ENCODE peak calls at places on chromosomes 6 and 20, in five cellular contexts. One of them, this sample, is unnamed.

GRCh38 chr20:34709836-34710567 is 5.9 kb downstream of the TP53INP2 start:
- DNase-seq in heart left ventricle: peak; percentile 74
- DNase-seq in CD8-positive, alpha-beta T cell: no peak
- DNase-seq in pancreas: peak; percentile 75
- DNase-seq in IMR-90: peak; percentile 51
- DNase-seq in this sample: peak; percentile 85

GRCh38 chr6:21593927-21594421 is 423 bp downstream of the SOX4 start:
- DNase-seq in heart left ventricle: peak; percentile 41
- DNase-seq in CD8-positive, alpha-beta T cell: peak; percentile 24
- DNase-seq in pancreas: peak; percentile 46
- DNase-seq in IMR-90: peak; percentile 72
- DNase-seq in this sample: peak; percentile 69

GRCh38 chr6:17687136-17687535 is 19.6 kb downstream of the NUP153 start:
- DNase-seq in heart left ventricle: no peak
- DNase-seq in CD8-positive, alpha-beta T cell: no peak
- DNase-seq in pancreas: no peak
- DNase-seq in IMR-90: no peak
- DNase-seq in this sample: no peak

GRCh38 chr6:35294308-35294945 is 3.2 kb upstream of the DEF6 start:
- DNase-seq in heart left ventricle: no peak
- DNase-seq in CD8-positive, alpha-beta T cell: peak; percentile 57
- DNase-seq in pancreas: peak; percentile 55
- DNase-seq in IMR-90: peak; percentile 38
- DNase-seq in this sample: peak; percentile 52

GRCh38 chr6:108884211-108885059 is 36.2 kb downstream of the ARMC2 start:
- DNase-seq in heart left ventricle: no peak
- DNase-seq in CD8-positive, alpha-beta T cell: no peak
- DNase-seq in pancreas: no peak
- DNase-seq in IMR-90: no peak
- DNase-seq in this sample: no peak

GRCh38 chr6:112222111-112222726 is 32.1 kb downstream of the LAMA4 start:
- DNase-seq in heart left ventricle: no peak
- DNase-seq in CD8-positive, alpha-beta T cell: no peak
- DNase-seq in pancreas: no peak
- DNase-seq in IMR-90: peak; percentile 80
- DNase-seq in this sample: peak; percentile 74

GRCh38 chr20:40154514-40154913 is 534.5 kb downstream of the MAFB start:
- DNase-seq in heart left ventricle: no peak
- DNase-seq in CD8-positive, alpha-beta T cell: no peak
- DNase-seq in pancreas: no peak
- DNase-seq in IMR-90: no peak
- DNase-seq in this sample: no peak

GRCh38 chr6:107713214-107713962 is 110.7 kb downstream of the SCML4 start:
- DNase-seq in heart left ventricle: no peak
- DNase-seq in CD8-positive, alpha-beta T cell: peak; percentile 55
- DNase-seq in pancreas: no peak
- DNase-seq in IMR-90: no peak
- DNase-seq in this sample: no peak

GRCh38 chr6:4732691-4733315 is 43.4 kb upstream of the CDYL start:
- DNase-seq in heart left ventricle: peak; percentile 56
- DNase-seq in CD8-positive, alpha-beta T cell: no peak
- DNase-seq in pancreas: peak; percentile 16
- DNase-seq in IMR-90: peak; percentile 95
- DNase-seq in this sample: peak; percentile 89

GRCh38 chr20:5390719-5391118 is 74.0 kb upstream of the PROKR2 start:
- DNase-seq in heart left ventricle: no peak
- DNase-seq in CD8-positive, alpha-beta T cell: no peak
- DNase-seq in pancreas: no peak
- DNase-seq in IMR-90: no peak
- DNase-seq in this sample: no peak

GRCh38 chr6:116280161-116280959 is 630 bp upstream of the TSPYL1 start:
- DNase-seq in heart left ventricle: no peak
- DNase-seq in CD8-positive, alpha-beta T cell: no peak
- DNase-seq in pancreas: no peak
- DNase-seq in IMR-90: peak; percentile 16
- DNase-seq in this sample: no peak

GRCh38 chr6:79622353-79622752 is 8.8 kb upstream of the SH3BGRL2 start:
- DNase-seq in heart left ventricle: no peak
- DNase-seq in CD8-positive, alpha-beta T cell: no peak
- DNase-seq in pancreas: no peak
- DNase-seq in IMR-90: no peak
- DNase-seq in this sample: no peak

GRCh38 chr6:11615214-11615602 is 77.7 kb downstream of the TMEM170B start:
- DNase-seq in heart left ventricle: no peak
- DNase-seq in CD8-positive, alpha-beta T cell: no peak
- DNase-seq in pancreas: no peak
- DNase-seq in IMR-90: peak; percentile 86
- DNase-seq in this sample: peak; percentile 47

GRCh38 chr6:153618371-153619328 is 420.4 kb upstream of the OPRM1 start:
- DNase-seq in heart left ventricle: peak; percentile 19
- DNase-seq in CD8-positive, alpha-beta T cell: no peak
- DNase-seq in pancreas: no peak
- DNase-seq in IMR-90: no peak
- DNase-seq in this sample: no peak

GRCh38 chr6:75932067-75932466 is 140.4 kb downstream of the IMPG1 start:
- DNase-seq in heart left ventricle: peak; percentile 50
- DNase-seq in CD8-positive, alpha-beta T cell: no peak
- DNase-seq in pancreas: peak; percentile 65
- DNase-seq in IMR-90: peak; percentile 4
- DNase-seq in this sample: no peak

DNA sequence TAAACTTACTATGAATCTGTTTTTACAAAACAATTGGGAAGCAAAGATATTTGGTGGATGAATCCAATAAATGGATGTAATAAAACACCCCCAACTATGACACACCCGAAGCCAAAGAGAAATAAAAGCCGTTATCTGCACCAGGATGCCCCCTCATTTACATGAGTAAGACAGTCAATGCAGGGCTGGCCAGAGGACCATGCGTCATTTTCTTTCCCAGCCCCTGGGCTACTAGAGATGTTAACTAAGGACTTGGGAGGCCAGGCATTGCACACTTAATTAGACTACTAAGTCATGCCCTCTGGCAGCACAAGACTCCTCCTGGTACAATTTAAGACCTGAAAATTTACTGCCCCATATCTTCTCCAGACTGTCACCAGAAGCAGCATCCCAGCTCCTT is 3.2 kb downstream of the LEMD2 start:
- DNase-seq in heart left ventricle: no peak
- DNase-seq in CD8-positive, alpha-beta T cell: no peak
- DNase-seq in pancreas: no peak
- DNase-seq in IMR-90: peak; percentile 50
- DNase-seq in this sample: peak; percentile 51
- H3K4me1 ChIP-seq in heart left ventricle: peaks cover 8% of the 10 kb centered on the region
- H3K4me1 ChIP-seq in CD8-positive, alpha-beta T cell: peaks cover 41% of the 10 kb centered on the region
- H3K4me1 ChIP-seq in pancreas: peaks cover 21% of the 10 kb centered on the region
- H3K4me1 ChIP-seq in IMR-90: peaks cover 27% of the 10 kb centered on the region
- H3K4me1 ChIP-seq in this sample: peaks cover 61% of the 10 kb centered on the region

DNA sequence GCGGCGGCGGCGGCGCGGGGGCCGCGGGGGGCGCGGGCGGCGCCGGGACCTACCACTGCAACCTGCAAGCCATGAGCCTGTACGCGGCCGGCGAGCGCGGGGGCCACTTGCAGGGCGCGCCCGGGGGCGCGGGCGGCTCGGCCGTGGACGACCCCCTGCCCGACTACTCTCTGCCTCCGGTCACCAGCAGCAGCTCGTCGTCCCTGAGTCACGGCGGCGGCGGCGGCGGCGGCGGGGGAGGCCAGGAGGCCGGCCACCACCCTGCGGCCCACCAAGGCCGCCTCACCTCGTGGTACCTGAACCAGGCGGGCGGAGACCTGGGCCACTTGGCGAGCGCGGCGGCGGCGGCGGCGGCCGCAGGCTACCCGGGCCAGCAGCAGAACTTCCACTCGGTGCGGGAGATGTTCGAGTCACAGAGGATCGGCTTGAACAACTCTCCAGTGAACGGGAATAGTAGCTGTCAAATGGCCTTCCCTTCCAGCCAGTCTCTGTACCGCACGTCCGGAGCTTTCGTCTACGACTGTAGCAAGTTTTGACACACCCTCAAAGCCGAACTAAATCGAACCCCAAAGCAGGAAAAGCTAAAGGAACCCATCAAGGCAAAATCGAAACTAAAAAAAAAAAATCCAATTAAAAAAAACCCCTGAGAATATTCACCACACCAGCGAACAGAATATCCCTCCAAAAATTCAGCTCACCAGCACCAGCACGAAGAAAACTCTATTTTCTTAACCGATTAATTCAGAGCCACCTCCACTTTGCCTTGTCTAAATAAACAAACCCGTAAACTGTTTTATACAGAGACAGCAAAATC is 2.1 kb downstream of the FOXC1 start:
- DNase-seq in heart left ventricle: peak; percentile 28
- DNase-seq in CD8-positive, alpha-beta T cell: no peak
- DNase-seq in pancreas: no peak
- DNase-seq in IMR-90: peak; percentile 53
- DNase-seq in this sample: peak; percentile 56
- H3K4me1 ChIP-seq in heart left ventricle: no peaks in the 10 kb centered on the region
- H3K4me1 ChIP-seq in CD8-positive, alpha-beta T cell: peaks cover 41% of the 10 kb centered on the region
- H3K4me1 ChIP-seq in pancreas: peaks cover 8% of the 10 kb centered on the region
- H3K4me1 ChIP-seq in IMR-90: peaks cover 4% of the 10 kb centered on the region
- H3K4me1 ChIP-seq in this sample: peaks cover 26% of the 10 kb centered on the region

GRCh38 chr20:50332491-50332980 is 141.9 kb downstream of the CEBPB start:
- DNase-seq in heart left ventricle: no peak
- DNase-seq in CD8-positive, alpha-beta T cell: no peak
- DNase-seq in pancreas: no peak
- DNase-seq in IMR-90: no peak
- DNase-seq in this sample: no peak
- H3K4me1 ChIP-seq in heart left ventricle: no peaks in the 10 kb centered on the region
- H3K4me1 ChIP-seq in CD8-positive, alpha-beta T cell: no peaks in the 10 kb centered on the region
- H3K4me1 ChIP-seq in pancreas: peaks cover 11% of the 10 kb centered on the region
- H3K4me1 ChIP-seq in IMR-90: peaks cover 10% of the 10 kb centered on the region
- H3K4me1 ChIP-seq in this sample: peaks cover 59% of the 10 kb centered on the region

GRCh38 chr6:159980474-159980873 is 11.6 kb downstream of the IGF2R start:
- DNase-seq in heart left ventricle: no peak
- DNase-seq in CD8-positive, alpha-beta T cell: no peak
- DNase-seq in pancreas: no peak
- DNase-seq in IMR-90: no peak
- DNase-seq in this sample: no peak

GRCh38 chr6:159981171-159981571 is 12.3 kb downstream of the IGF2R start:
- DNase-seq in heart left ventricle: no peak
- DNase-seq in CD8-positive, alpha-beta T cell: no peak
- DNase-seq in pancreas: no peak
- DNase-seq in IMR-90: no peak
- DNase-seq in this sample: no peak

GRCh38 chr6:159983641-159984080 is 14.8 kb downstream of the IGF2R start:
- DNase-seq in heart left ventricle: no peak
- DNase-seq in CD8-positive, alpha-beta T cell: no peak
- DNase-seq in pancreas: no peak
- DNase-seq in IMR-90: peak; percentile 51
- DNase-seq in this sample: peak; percentile 44

GRCh38 chr6:159982726-159983506 is 14.0 kb downstream of the IGF2R start:
- DNase-seq in heart left ventricle: no peak
- DNase-seq in CD8-positive, alpha-beta T cell: no peak
- DNase-seq in pancreas: no peak
- DNase-seq in IMR-90: peak; percentile 33
- DNase-seq in this sample: peak; percentile 58

DNA sequence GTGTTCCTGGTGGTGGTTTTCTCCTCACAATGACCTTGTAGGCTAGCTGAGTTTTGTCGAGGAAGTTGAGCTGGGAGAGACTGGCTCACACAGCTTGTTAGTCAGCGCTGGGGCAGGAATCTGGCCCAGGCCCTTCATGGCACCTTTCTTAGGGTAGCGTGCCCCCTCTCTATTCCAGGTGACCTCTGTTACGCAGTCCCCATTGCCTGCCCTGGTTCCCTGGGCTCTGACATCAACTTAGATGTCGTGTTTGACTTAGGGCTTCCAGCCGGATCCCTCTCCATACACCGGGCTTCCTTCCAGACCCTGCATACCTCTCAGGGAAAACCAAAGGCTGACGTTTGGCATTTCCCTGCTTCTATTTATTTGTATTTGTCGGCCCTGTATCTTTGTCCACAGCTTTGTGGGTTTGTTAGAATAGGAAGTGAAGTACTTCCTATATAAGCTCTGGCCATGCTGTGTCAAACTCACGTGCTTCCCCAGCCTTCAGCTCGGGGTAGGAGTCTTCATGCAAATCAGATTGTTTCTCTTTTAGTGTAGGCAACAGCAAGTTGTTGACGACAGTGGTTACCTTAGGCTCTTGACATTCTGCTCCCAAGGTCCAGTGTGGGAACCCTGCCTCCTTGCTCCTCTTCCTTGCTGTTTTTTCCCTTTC is 12.8 kb downstream of the IGF2R start:
- DNase-seq in heart left ventricle: peak; percentile 50
- DNase-seq in CD8-positive, alpha-beta T cell: no peak
- DNase-seq in pancreas: peak; percentile 51
- DNase-seq in IMR-90: peak; percentile 91
- DNase-seq in this sample: peak; percentile 37
- H3K4me1 ChIP-seq in heart left ventricle: peaks cover 28% of the 10 kb centered on the region
- H3K4me1 ChIP-seq in CD8-positive, alpha-beta T cell: peaks cover 84% of the 10 kb centered on the region
- H3K4me1 ChIP-seq in pancreas: peaks cover 71% of the 10 kb centered on the region
- H3K4me1 ChIP-seq in IMR-90: peaks cover 38% of the 10 kb centered on the region
- H3K4me1 ChIP-seq in this sample: peaks cover 68% of the 10 kb centered on the region

GRCh38 chr20:62650551-62651284 is 8.4 kb downstream of the SLCO4A1 start:
- DNase-seq in heart left ventricle: no peak
- DNase-seq in CD8-positive, alpha-beta T cell: no peak
- DNase-seq in pancreas: no peak
- DNase-seq in IMR-90: no peak
- DNase-seq in this sample: no peak
- H3K4me1 ChIP-seq in heart left ventricle: peaks cover 8% of the 10 kb centered on the region
- H3K4me1 ChIP-seq in CD8-positive, alpha-beta T cell: peaks cover 24% of the 10 kb centered on the region
- H3K4me1 ChIP-seq in pancreas: peaks cover 12% of the 10 kb centered on the region
- H3K4me1 ChIP-seq in IMR-90: peaks cover 13% of the 10 kb centered on the region
- H3K4me1 ChIP-seq in this sample: peaks cover 25% of the 10 kb centered on the region

GRCh38 chr6:13273931-13274706 is 54.2 kb downstream of the TBC1D7 start:
- DNase-seq in heart left ventricle: no peak
- DNase-seq in CD8-positive, alpha-beta T cell: peak; percentile 75
- DNase-seq in pancreas: no peak
- DNase-seq in IMR-90: no peak
- DNase-seq in this sample: no peak
- H3K4me1 ChIP-seq in heart left ventricle: no peaks in the 10 kb centered on the region
- H3K4me1 ChIP-seq in CD8-positive, alpha-beta T cell: peaks cover 13% of the 10 kb centered on the region
- H3K4me1 ChIP-seq in pancreas: no peaks in the 10 kb centered on the region
- H3K4me1 ChIP-seq in IMR-90: no peaks in the 10 kb centered on the region
- H3K4me1 ChIP-seq in this sample: peaks cover 8% of the 10 kb centered on the region

GRCh38 chr6:15363164-15363522 is 117.3 kb downstream of the JARID2 start:
- DNase-seq in heart left ventricle: no peak
- DNase-seq in CD8-positive, alpha-beta T cell: no peak
- DNase-seq in pancreas: no peak
- DNase-seq in IMR-90: no peak
- DNase-seq in this sample: no peak
- H3K4me1 ChIP-seq in heart left ventricle: peaks cover 6% of the 10 kb centered on the region
- H3K4me1 ChIP-seq in CD8-positive, alpha-beta T cell: peaks cover 50% of the 10 kb centered on the region
- H3K4me1 ChIP-seq in pancreas: peaks cover 45% of the 10 kb centered on the region
- H3K4me1 ChIP-seq in IMR-90: peaks cover 24% of the 10 kb centered on the region
- H3K4me1 ChIP-seq in this sample: peaks cover 12% of the 10 kb centered on the region

DNA sequence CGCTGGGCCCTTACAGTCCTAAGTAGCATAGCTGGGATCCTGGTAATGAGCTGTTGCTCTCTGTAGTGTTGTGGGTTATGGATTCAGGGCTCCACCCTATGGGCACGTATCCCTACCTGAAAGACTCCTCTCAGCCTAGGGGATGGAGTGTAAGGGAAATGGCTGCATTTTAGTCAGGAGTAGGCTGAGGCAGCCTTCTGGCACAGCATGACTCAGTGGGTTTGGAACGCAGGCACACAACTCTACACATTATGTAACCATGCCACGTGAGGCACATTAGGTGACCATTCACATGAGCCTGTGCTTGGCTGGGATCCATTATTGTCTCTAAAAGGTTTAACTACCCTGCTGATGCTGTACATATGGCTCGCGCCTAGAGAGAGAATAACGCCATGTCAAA is 27.8 kb downstream of the HDDC2 start:
- DNase-seq in heart left ventricle: peak; percentile 39
- DNase-seq in CD8-positive, alpha-beta T cell: no peak
- DNase-seq in pancreas: no peak
- DNase-seq in IMR-90: peak; percentile 24
- DNase-seq in this sample: no peak
- H3K4me1 ChIP-seq in heart left ventricle: no peaks in the 10 kb centered on the region
- H3K4me1 ChIP-seq in CD8-positive, alpha-beta T cell: no peaks in the 10 kb centered on the region
- H3K4me1 ChIP-seq in pancreas: no peaks in the 10 kb centered on the region
- H3K4me1 ChIP-seq in IMR-90: no peaks in the 10 kb centered on the region
- H3K4me1 ChIP-seq in this sample: peaks cover 14% of the 10 kb centered on the region

This sample was measured in adipocyte.